ENCODE peak calls at places on chromosomes 4 and X, in four cellular contexts. One of them, this sample, is unnamed.
A peak's percentile ranks its signal among the peaks of the same experiment; 100 is the strongest.

GRCh38 chr4:48774760-48775398 is 5.2 kb downstream of the FRYL start:
- DNase-seq in H1: no peak
- DNase-seq in IMR-90: no peak
- DNase-seq in H9: no peak
- DNase-seq in this sample: no peak

GRCh38 chr4:186957952-186958555 is 234.4 kb upstream of the FAT1 start:
- DNase-seq in H1: no peak
- DNase-seq in IMR-90: peak; percentile 33
- DNase-seq in H9: no peak
- DNase-seq in this sample: no peak

GRCh38 chr4:174764105-174764729 is 64.8 kb downstream of the GLRA3 start:
- DNase-seq in H1: no peak
- DNase-seq in IMR-90: peak; percentile 40
- DNase-seq in H9: no peak
- DNase-seq in this sample: peak; percentile 60

GRCh38 chr4:170666909-170667308 is 577.2 kb upstream of the AADAT start:
- DNase-seq in H1: no peak
- DNase-seq in IMR-90: no peak
- DNase-seq in H9: no peak
- DNase-seq in this sample: no peak

GRCh38 chr4:65014078-65014477 is 604.8 kb upstream of the TECRL start:
- DNase-seq in H1: no peak
- DNase-seq in IMR-90: no peak
- DNase-seq in H9: no peak
- DNase-seq in this sample: no peak

GRCh38 chr4:150253965-150254364 is 175.7 kb downstream of the DCLK2 start:
- DNase-seq in H1: no peak
- DNase-seq in IMR-90: no peak
- DNase-seq in H9: no peak
- DNase-seq in this sample: no peak

GRCh38 chr4:55173580-55173979 is 48.2 kb upstream of the KDR start:
- DNase-seq in H1: no peak
- DNase-seq in IMR-90: peak; percentile 78
- DNase-seq in H9: no peak
- DNase-seq in this sample: no peak

GRCh38 chrX:144648788-144649187 is 598.5 kb upstream of the SPANXN1 start:
- DNase-seq in H1: no peak
- DNase-seq in IMR-90: no peak
- DNase-seq in H9: no peak
- DNase-seq in this sample: no peak

GRCh38 chr4:178599521-178599920 is 1157.3 kb upstream of the AGA start:
- DNase-seq in H1: no peak
- DNase-seq in IMR-90: no peak
- DNase-seq in H9: no peak
- DNase-seq in this sample: peak; percentile 42

GRCh38 chr4:70703695-70704332 is 15.5 kb downstream of the UTP3 start:
- DNase-seq in H1: no peak
- DNase-seq in IMR-90: peak; percentile 83
- DNase-seq in H9: no peak
- DNase-seq in this sample: no peak

GRCh38 chr4:70706516-70706915 is 15.2 kb upstream of the RUFY3 start:
- DNase-seq in H1: no peak
- DNase-seq in IMR-90: peak; percentile 16
- DNase-seq in H9: no peak
- DNase-seq in this sample: no peak

GRCh38 chr4:70704333-70705145 is 16.2 kb downstream of the UTP3 start:
- DNase-seq in H1: peak; percentile 84
- DNase-seq in IMR-90: peak; percentile 67
- DNase-seq in H9: peak; percentile 89
- DNase-seq in this sample: peak; percentile 95

GRCh38 chr4:70705146-70705855 is 16.5 kb upstream of the RUFY3 start:
- DNase-seq in H1: peak; percentile 80
- DNase-seq in IMR-90: peak; percentile 46
- DNase-seq in H9: peak; percentile 73
- DNase-seq in this sample: peak; percentile 84

GRCh38 chr4:70705856-70706461 is 15.8 kb upstream of the RUFY3 start:
- DNase-seq in H1: no peak
- DNase-seq in IMR-90: peak; percentile 54
- DNase-seq in H9: no peak
- DNase-seq in this sample: no peak
- H3K27ac ChIP-seq in H1: no peak overlapping the region
- H3K27ac ChIP-seq in IMR-90: peak overlapping the region; percentile 79
- H3K27ac ChIP-seq in H9: no peak overlapping the region
- H3K27ac ChIP-seq in this sample: peak overlapping the region; percentile 97

GRCh38 chr4:137711502-137711901 is 179.2 kb upstream of the PCDH18 start:
- DNase-seq in H1: no peak
- DNase-seq in IMR-90: no peak
- DNase-seq in H9: peak; percentile 36
- DNase-seq in this sample: no peak
- H4K5ac ChIP-seq in H1: no peak overlapping the region
- H4K5ac ChIP-seq in IMR-90: no peak overlapping the region
- H4K5ac ChIP-seq in H9: no peak overlapping the region
- H4K5ac ChIP-seq in this sample: no peak overlapping the region

DNA sequence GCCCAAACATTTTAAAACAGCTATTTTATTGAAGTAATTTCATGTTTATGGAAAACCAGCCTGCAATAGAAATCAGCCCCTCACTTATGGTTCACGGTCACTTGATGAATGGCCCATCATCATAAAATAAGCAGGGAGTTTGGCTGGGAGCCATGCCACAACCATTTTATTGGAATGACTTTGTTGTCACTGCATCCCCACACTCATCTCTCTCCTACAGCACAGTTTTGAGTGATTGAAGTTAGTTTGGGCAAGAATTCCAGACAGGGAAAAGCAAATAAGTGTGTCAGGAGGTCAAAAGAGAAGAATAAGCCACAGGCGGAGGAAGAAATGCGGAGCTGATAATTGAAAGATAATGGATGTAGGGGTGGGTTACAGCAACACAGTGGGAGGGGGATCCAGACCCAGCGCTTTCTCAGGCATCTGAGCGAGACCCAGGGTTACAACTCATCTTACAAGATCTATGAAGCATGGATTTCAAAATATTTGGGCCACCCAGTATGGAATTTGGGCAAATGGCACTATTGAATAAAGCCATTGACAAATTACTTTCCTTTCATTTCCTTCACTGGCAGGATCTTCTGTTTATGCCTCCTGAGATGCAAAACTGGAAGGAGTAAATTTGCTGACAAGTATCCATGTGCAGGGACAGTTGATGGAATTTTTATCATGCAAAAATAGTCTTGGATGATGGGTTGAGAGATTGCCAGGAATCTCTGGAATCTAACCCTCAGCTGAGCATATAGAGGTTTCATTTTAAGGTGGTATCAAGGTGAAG is 100.8 kb downstream of the SHROOM3 start:
- DNase-seq in H1: no peak
- DNase-seq in IMR-90: peak; percentile 43
- DNase-seq in H9: no peak
- DNase-seq in this sample: no peak
- H3K27ac ChIP-seq in H1: no peak overlapping the region
- H3K27ac ChIP-seq in IMR-90: no peak overlapping the region
- H3K27ac ChIP-seq in H9: no peak overlapping the region
- H3K27ac ChIP-seq in this sample: no peak overlapping the region

GRCh38 chr4:156827519-156827918 is 144.1 kb downstream of the PDGFC start:
- DNase-seq in H1: no peak
- DNase-seq in IMR-90: no peak
- DNase-seq in H9: no peak
- DNase-seq in this sample: no peak

GRCh38 chr4:156830356-156830755 is 141.2 kb downstream of the PDGFC start:
- DNase-seq in H1: no peak
- DNase-seq in IMR-90: peak; percentile 79
- DNase-seq in H9: no peak
- DNase-seq in this sample: no peak

GRCh38 chr4:156825074-156825473 is 146.5 kb downstream of the PDGFC start:
- DNase-seq in H1: no peak
- DNase-seq in IMR-90: no peak
- DNase-seq in H9: no peak
- DNase-seq in this sample: no peak

GRCh38 chr4:156832886-156833285 is 138.7 kb downstream of the PDGFC start:
- DNase-seq in H1: no peak
- DNase-seq in IMR-90: peak; percentile 45
- DNase-seq in H9: no peak
- DNase-seq in this sample: no peak

GRCh38 chr4:156829194-156829593 is 142.4 kb downstream of the PDGFC start:
- DNase-seq in H1: no peak
- DNase-seq in IMR-90: peak; percentile 29
- DNase-seq in H9: no peak
- DNase-seq in this sample: no peak
- H4K5ac ChIP-seq in H1: no peak overlapping the region
- H4K5ac ChIP-seq in IMR-90: no peak overlapping the region
- H4K5ac ChIP-seq in H9: no peak overlapping the region
- H4K5ac ChIP-seq in this sample: no peak overlapping the region

DNA sequence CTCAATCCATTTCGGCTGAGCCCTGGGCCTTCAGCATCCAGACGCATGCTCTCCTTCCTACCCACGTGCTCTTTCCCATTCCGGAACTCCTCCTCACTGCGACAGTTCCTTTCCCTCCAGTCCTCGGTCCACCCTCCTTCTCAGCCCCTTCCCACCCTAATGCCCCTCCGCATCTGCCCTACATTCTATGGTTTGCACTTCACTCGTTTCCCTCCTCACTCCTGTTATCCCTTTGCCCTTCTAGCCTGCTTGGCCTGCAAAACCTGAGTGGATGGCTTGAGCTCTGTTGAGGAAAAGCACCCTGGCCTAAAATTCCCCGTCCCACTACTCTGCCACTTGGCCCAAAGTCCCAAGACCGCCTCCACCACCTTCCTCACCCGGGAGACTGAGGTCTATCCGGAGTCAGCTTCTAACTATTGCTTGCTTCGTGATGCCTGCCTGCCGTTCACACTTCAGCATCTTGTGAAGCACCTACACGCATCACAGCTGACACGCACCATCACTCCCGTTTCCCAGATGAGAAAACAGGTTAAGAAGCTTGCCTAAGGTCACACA is 38.6 kb downstream of the MAP7D3 start:
- DNase-seq in H1: no peak
- DNase-seq in IMR-90: no peak
- DNase-seq in H9: no peak
- DNase-seq in this sample: no peak
- H3K27ac ChIP-seq in H1: no peak overlapping the region
- H3K27ac ChIP-seq in IMR-90: no peak overlapping the region
- H3K27ac ChIP-seq in H9: no peak overlapping the region
- H3K27ac ChIP-seq in this sample: no peak overlapping the region

GRCh38 chrX:48942895-48943294 is 14.5 kb downstream of the OTUD5 start:
- DNase-seq in H1: no peak
- DNase-seq in IMR-90: no peak
- DNase-seq in H9: no peak
- DNase-seq in this sample: no peak
- H4K5ac ChIP-seq in H1: no peak overlapping the region
- H4K5ac ChIP-seq in IMR-90: no peak overlapping the region
- H4K5ac ChIP-seq in H9: no peak overlapping the region
- H4K5ac ChIP-seq in this sample: no peak overlapping the region

This sample was measured in mesendoderm.